ENCODE peak calls at places on chromosomes 4 and X, in six cellular contexts. R, J, W, B, L and S are unnamed samples.

GRCh38 chrX:39903937-39904336 is 193.8 kb downstream of the BCOR start:
- DNase-seq in R (no peak), J (no peak), W (peak), B (no peak), L (no peak), S (no peak)

GRCh38 chr4:113446019-113446418 is 315.5 kb downstream of the CAMK2D start:
- DNase-seq in R (no peak), J (no peak), W (no peak), B (no peak), L (no peak), S (no peak)

GRCh38 chr4:137949746-137950145 is 292.4 kb downstream of the SLC7A11 start:
- DNase-seq in R (no peak), J (no peak), W (no peak), B (no peak), L (no peak), S (no peak)

GRCh38 chrX:120419465-120419864 is 49.6 kb downstream of the LAMP2 start:
- DNase-seq in R (no peak), J (no peak), W (peak), B (no peak), L (no peak), S (no peak)

GRCh38 chr4:1309261-1310010 is 19.7 kb downstream of the MAEA start:
- DNase-seq in R (no peak), J (peak), W (peak), B (peak), L (peak), S (peak)

GRCh38 chr4:172815499-172816175 is 353.0 kb upstream of the GALNT7 start:
- DNase-seq in R (no peak), J (no peak), W (no peak), B (no peak), L (no peak), S (no peak)

GRCh38 chr4:28557755-28558154 is 1697.1 kb downstream of the STIM2 start:
- DNase-seq in R (no peak), J (no peak), W (no peak), B (no peak), L (no peak), S (no peak)

GRCh38 chrX:6227445-6227820 is 1.2 kb downstream of the NLGN4X start:
- DNase-seq in R (peak), J (no peak), W (no peak), B (no peak), L (no peak), S (no peak)